ENCODE peak calls at places on chromosomes 7 and 10, in eight cellular contexts. S is OCI-M1, H is NCI-H510A, B is smooth muscle cell of the brain vasculature, T is Daoy, R is GDM1, J is AML-193, V is HT1080. L is an unnamed sample.

GRCh38 chr7:69748530-69748929 is 150.3 kb downstream of the AUTS2 start:
- DNase-seq in H (no peak), S (no peak), V (no peak), R (no peak), B (no peak), T (peak; percentile 37), J (no peak), L (no peak)

GRCh38 chr10:110448682-110449418 is 48.9 kb upstream of the DUSP5 start:
- DNase-seq in J (no peak), S (no peak), B (no peak), H (no peak), R (no peak), T (no peak), V (no peak), L (no peak)

GRCh38 chr10:85600026-85600743 is 766.4 kb downstream of the GRID1 start:
- DNase-seq in T (no peak), V (no peak), S (peak; percentile 13), H (no peak), R (no peak), J (no peak), B (no peak), L (no peak)

GRCh38 chr7:76282344-76283253 is 19.9 kb upstream of the HSPB1 start:
- DNase-seq in V (no peak), B (no peak), J (no peak), T (no peak), S (no peak), H (no peak), R (no peak), L (no peak)

GRCh38 chr10:8056378-8056777 is 1.9 kb downstream of the GATA3 start:
- DNase-seq in S (no peak), J (no peak), V (no peak), H (no peak), R (no peak), T (no peak), B (no peak), L (no peak)

GRCh38 chr10:66273966-66274519 is 651.8 kb upstream of the LRRTM3 start:
- DNase-seq in S (no peak), J (no peak), R (no peak), B (no peak), H (no peak), V (no peak), T (no peak), L (no peak)

GRCh38 chr10:91435241-91435640 is 25.1 kb downstream of the HECTD2 start:
- DNase-seq in V (no peak), H (no peak), T (no peak), S (no peak), J (no peak), R (no peak), B (no peak), L (no peak)

GRCh38 chr7:101226686-101227085 is 8.7 kb downstream of the ZNHIT1 start:
- DNase-seq in T (no peak), J (no peak), R (no peak), V (no peak), B (no peak), H (no peak), S (no peak), L (no peak)

GRCh38 chr10:36171546-36171945 is 529.5 kb upstream of the FZD8 start:
- DNase-seq in V (peak; percentile 5), B (no peak), H (no peak), T (peak; percentile 11), S (no peak), J (no peak), R (no peak), L (no peak)

GRCh38 chr10:118754132-118754555 is 626 bp downstream of the CACUL1 start:
- DNase-seq in B (no peak), V (peak; percentile 49), H (no peak), T (peak; percentile 51), J (peak; percentile 25), S (peak; percentile 68), R (peak; percentile 18), L (no peak)

L was measured in pulmonary artery endothelial cell.